ENCODE peak calls at places on chromosome 6, in four cellular contexts. H is KG1; B is brain microvascular endothelial cell; U is stimulated activated CD4-positive, alpha-beta T cell treated with anti-CD3 and anti-CD28 coated beads, Interleukin-2, amount 100 ng/mL, for 48 hours. A is an unnamed sample.

GRCh38 chr6:82711992-82712788 is 348.6 kb downstream of the TPBG start:
- DNase-seq in H (no peak), B (no peak), U (no peak), A (no peak)

GRCh38 chr6:52364480-52365166 is 2.7 kb downstream of the PAQR8 start:
- DNase-seq in H (no peak), B (no peak), U (no peak), A (no peak)

GRCh38 chr6:110226261-110226660 is 46.0 kb downstream of the CDC40 start:
- DNase-seq in H (no peak), B (no peak), U (no peak), A (no peak)

GRCh38 chr6:143397229-143398222 is 53.0 kb downstream of the ADAT2 start:
- DNase-seq in H (no peak), B (peak; percentile 66), U (no peak), A (no peak)

GRCh38 chr6:33869121-33869520 is 65.3 kb upstream of the MLN start:
- DNase-seq in H (no peak), B (no peak), U (no peak), A (no peak)

GRCh38 chr6:7138921-7139358 is 31.2 kb downstream of the RREB1 start:
- DNase-seq in H (no peak), B (no peak), U (no peak), A (no peak)

GRCh38 chr6:33080127-33081089 is 4.6 kb downstream of the HLA-DPB1 start:
- DNase-seq in H (no peak), B (peak; percentile 77), U (no peak), A (peak; percentile 57)

GRCh38 chr6:159691133-159691962 is 1.7 kb downstream of the SOD2 start:
- DNase-seq in H (peak; percentile 60), B (peak; percentile 67), U (no peak), A (no peak)

A was measured in neural crest cell.